ENCODE peak calls at places on chromosomes 3 and 15, in seven cellular contexts. H, T, J, L, A, D and C are unnamed samples. For H3K27me3 and H3K36me3, the result is how much of the 10 kb centered on the place peaks cover.

GRCh38 chr3:159854500-159855124 is 134.0 kb upstream of the IL12A start:
- DNase-seq in H (no peak), T (peak), J (peak), L (no peak), A (no peak), D (peak), C (peak)

GRCh38 chr15:63332367-63333078 is 49.1 kb downstream of the CA12 start:
- DNase-seq in H (no peak), T (peak), J (peak), L (no peak), A (peak), D (no peak), C (peak)

GRCh38 chr3:125128861-125129501 is 73.2 kb upstream of the HEG1 start:
- DNase-seq in H (no peak), T (peak), J (peak), L (no peak), A (no peak), D (peak), C (peak)

GRCh38 chr3:12782172-12782815 is 14.2 kb upstream of the CAND2 start:
- DNase-seq in H (peak), T (peak), J (no peak), L (no peak), A (no peak), D (peak), C (no peak)

GRCh38 chr15:72340366-72340765 is 20.4 kb upstream of the CELF6 start:
- DNase-seq in H (no peak), T (peak), J (no peak), L (no peak), A (no peak), D (no peak), C (no peak)

GRCh38 chr3:117665311-117665710 is 955.7 kb downstream of the TUSC7 start:
- DNase-seq in H (no peak), T (no peak), J (no peak), L (no peak), A (peak), D (no peak), C (no peak)

GRCh38 chr15:39427705-39428104 is 153.2 kb upstream of the THBS1 start:
- DNase-seq in H (no peak), T (no peak), J (no peak), L (no peak), A (peak), D (peak), C (no peak)

GRCh38 chr3:118228151-118228550 is 806.5 kb downstream of the IGSF11 start:
- DNase-seq in H (no peak), T (no peak), J (peak), L (no peak), A (no peak), D (no peak), C (no peak)

GRCh38 chr3:16464499-16465150 is 48.9 kb downstream of the RFTN1 start:
- DNase-seq in H (no peak), T (peak), J (no peak), L (no peak), A (no peak), D (no peak), C (no peak)

GRCh38 chr3:50256978-50257890 is 11.7 kb upstream of the SEMA3B start:
- DNase-seq in H (peak), T (peak), J (peak), L (peak), A (no peak), D (peak), C (no peak)

GRCh38 chr3:8712871-8713360 is 20.7 kb upstream of the CAV3 start:
- DNase-seq in H (no peak), T (no peak), J (no peak), L (no peak), A (no peak), D (no peak), C (no peak)

GRCh38 chr15:85750319-85750806 is 44.4 kb downstream of the KLHL25 start:
- DNase-seq in H (peak), T (peak), J (no peak), L (peak), A (peak), D (peak), C (no peak)

DNA sequence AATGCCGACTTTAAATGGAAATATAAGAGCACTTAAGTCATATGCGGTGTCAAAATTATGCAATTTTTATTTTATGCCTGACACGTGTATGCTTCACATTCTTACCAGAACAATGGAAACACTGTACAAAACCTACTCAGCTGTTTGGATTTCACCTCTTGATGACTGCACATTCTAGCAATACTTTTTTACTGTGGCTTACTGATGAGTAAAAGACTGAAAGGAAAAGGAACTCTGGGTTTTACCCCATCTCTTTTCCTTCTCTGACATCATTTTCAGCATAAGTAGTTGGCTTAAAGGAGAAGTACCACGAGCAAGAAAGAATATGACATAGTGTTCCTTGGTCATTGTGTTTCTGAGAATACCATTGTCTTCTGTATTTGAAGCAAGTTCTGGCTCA is 142.8 kb downstream of the POLR2M start:
- DNase-seq in H (no peak), T (peak), J (no peak), L (no peak), A (no peak), D (no peak), C (no peak)
- H3K27me3 ChIP-seq in H (under half), T (under half), J (half or more), L (under half), A (under half), D (under half), C (under half)

DNA sequence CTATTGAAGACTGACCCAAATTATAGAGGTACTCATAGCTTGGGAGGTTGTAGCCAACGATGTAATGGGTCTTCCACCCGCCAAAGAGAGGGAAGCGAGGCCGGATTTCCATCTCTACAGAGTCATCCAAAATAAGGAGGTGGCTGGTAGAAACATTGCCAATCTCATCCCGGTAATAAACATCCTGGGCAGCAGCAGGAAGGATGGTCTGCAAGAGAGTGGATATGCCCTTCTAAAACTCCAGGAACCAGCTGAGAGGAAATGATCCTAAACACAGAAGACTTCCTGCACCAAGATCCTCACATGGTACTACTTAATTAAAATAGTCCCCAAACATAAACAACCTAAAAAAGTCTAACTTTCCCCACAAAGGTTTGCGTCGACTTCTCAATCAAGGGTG is 20.7 kb downstream of the RPN1 start:
- DNase-seq in H (no peak), T (no peak), J (no peak), L (no peak), A (no peak), D (no peak), C (no peak)
- H3K36me3 ChIP-seq in H (under half), T (under half), J (under half), L (under half), A (under half), D (under half), C (half or more)

DNA sequence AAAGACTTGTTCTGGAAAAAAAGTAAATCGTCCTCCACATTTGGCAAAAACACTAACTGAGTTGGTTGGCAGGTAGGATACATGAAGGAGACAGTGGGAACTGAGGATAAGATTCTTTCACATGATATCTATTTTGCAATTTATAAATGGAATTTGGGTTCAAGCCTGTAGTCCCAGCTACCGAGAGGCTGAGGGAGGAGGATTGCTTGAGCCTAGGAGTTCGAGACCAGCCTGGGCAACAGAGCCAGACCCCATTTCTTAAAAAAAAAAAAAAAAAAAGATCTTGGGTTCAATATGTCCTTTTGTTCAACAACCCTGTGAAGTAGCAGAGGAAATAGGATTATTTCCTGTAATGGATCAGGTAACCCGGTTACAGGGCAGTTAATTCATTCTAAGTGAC is 35.7 kb upstream of the CFAP161 start:
- DNase-seq in H (no peak), T (no peak), J (no peak), L (no peak), A (no peak), D (no peak), C (no peak)
- H3K27me3 ChIP-seq in H (under half), T (under half), J (under half), L (under half), A (under half), D (under half), C (under half)

GRCh38 chr3:52481819-52482521 is 13.2 kb upstream of the STAB1 start:
- DNase-seq in H (peak), T (no peak), J (no peak), L (no peak), A (no peak), D (peak), C (no peak)

GRCh38 chr3:52479037-52479875 is 15.9 kb upstream of the STAB1 start:
- DNase-seq in H (no peak), T (no peak), J (no peak), L (no peak), A (no peak), D (no peak), C (no peak)

GRCh38 chr3:52483081-52483480 is 12.1 kb upstream of the STAB1 start:
- DNase-seq in H (no peak), T (no peak), J (no peak), L (peak), A (no peak), D (no peak), C (no peak)

GRCh38 chr3:52479876-52480575 is 15.1 kb upstream of the STAB1 start:
- DNase-seq in H (no peak), T (no peak), J (no peak), L (peak), A (no peak), D (no peak), C (no peak)

DNA sequence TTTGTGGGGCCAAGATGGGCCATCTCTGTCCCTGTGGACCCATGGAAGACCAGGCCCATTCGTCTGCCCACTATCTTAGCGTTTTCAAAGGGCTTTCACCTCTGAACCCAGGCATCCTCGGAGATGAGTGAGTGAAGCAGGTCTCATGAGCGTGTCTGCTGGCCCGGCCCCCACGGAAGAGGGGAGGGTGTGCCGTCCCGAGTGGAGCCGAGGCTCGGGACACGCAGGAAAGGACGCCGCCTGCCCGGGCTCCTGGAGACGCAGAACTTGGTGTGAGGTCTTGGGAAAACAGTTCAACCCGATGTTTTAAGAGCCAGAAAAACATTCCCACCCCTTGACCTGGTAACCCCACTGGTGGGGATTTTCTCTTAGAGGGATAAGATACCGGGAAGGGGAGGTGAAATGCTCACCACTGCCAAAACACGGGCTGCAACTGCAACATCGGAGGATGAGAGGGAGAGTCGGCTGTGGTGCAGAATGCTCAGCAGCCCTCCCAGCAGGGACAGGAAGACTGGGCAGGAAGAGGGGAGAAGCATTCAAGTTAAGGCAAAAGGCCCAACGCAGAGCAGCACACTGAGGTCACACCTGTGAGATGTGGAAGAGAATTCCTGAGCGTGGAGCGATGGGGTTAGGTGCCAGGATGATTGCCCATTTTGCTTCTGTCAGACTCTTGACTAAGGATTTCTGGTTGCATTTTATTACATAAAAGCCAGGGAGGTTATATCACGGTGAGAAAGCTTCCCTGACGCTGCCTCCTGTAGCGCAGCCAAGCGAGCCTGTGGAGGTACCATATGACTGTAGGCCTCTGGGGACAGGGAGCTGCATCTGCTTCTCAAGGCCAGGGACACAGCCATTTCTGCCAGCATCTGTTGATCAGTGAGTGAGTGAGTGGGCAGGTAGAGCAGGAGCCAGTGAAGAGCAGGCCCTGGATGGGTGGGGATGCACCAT is 14.1 kb upstream of the STAB1 start:
- DNase-seq in H (no peak), T (no peak), J (no peak), L (no peak), A (no peak), D (no peak), C (no peak)
- H3K36me3 ChIP-seq in H (under half), T (under half), J (half or more), L (under half), A (under half), D (under half), C (half or more)

DNA sequence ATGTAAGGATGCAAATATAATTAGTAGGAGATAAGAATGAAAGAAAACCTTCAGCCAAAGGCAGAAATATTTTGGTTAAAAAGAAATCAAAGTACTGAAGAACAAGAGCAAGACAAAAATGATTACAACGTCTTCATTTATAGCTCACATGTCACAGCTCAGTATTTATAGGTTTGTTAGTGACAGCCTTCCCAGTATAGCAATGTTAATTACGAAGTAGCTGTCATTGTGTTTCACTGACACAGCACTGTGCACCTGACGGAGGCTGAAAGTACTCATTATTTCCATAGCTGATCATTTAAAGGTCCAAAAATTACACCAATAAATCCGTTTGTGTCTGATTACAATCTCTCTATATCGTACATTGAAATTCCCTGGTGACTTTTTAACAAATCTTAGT is 561 bp upstream of the OSTN start:
- DNase-seq in H (no peak), T (no peak), J (no peak), L (no peak), A (no peak), D (no peak), C (no peak)
- H3K27me3 ChIP-seq in H (under half), T (under half), J (under half), L (under half), A (under half), D (under half), C (under half)

GRCh38 chr3:183946037-183946436 is 61.4 kb upstream of the PARL start:
- DNase-seq in H (no peak), T (no peak), J (no peak), L (no peak), A (no peak), D (no peak), C (no peak)
- H3K36me3 ChIP-seq in H (under half), T (under half), J (under half), L (under half), A (under half), D (under half), C (under half)

GRCh38 chr3:156291269-156292123 is 171.1 kb downstream of the KCNAB1 start:
- DNase-seq in H (peak), T (peak), J (no peak), L (peak), A (peak), D (peak), C (no peak)

GRCh38 chr3:156285626-156286025 is 165.2 kb downstream of the KCNAB1 start:
- DNase-seq in H (no peak), T (no peak), J (no peak), L (no peak), A (no peak), D (no peak), C (no peak)

GRCh38 chr3:156293566-156293965 is 173.2 kb downstream of the KCNAB1 start:
- DNase-seq in H (no peak), T (no peak), J (no peak), L (no peak), A (no peak), D (no peak), C (no peak)

DNA sequence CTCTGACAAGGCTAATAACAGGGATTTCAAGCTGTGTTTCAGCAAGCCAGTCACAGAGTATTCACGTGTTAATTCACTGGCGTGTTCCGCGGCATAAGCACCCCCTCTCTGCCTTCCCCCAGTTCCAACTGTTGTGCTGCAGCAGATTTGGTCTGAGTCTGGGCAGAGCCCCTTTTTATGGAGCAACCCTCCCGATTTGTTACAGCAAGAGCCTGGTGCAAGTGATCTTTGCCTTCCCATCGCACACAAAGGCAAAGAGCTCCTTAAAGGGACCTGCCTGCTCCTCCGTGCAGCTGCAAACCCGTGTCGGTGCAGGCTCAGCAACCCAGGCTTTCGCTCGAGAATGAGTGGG is 170.5 kb downstream of the KCNAB1 start:
- DNase-seq in H (no peak), T (no peak), J (no peak), L (no peak), A (no peak), D (no peak), C (no peak)
- H3K27me3 ChIP-seq in H (half or more), T (under half), J (half or more), L (under half), A (under half), D (under half), C (under half)

GRCh38 chr3:15074500-15074899 is 9.4 kb upstream of the MRPS25 start:
- DNase-seq in H (no peak), T (no peak), J (no peak), L (no peak), A (no peak), D (no peak), C (no peak)
- H3K36me3 ChIP-seq in H (under half), T (under half), J (half or more), L (under half), A (under half), D (under half), C (half or more)